ENCODE peak calls at places on chromosomes 13 and 19, in nine cellular contexts. One of them, this sample, is unnamed.

GRCh38 chr13:40665061-40665753 is 1.2 kb downstream of the FOXO1 start:
- DNase-seq in A549: peak
- DNase-seq in IMR-90: no peak
- DNase-seq in astrocyte: peak
- DNase-seq in cardiac fibroblast: peak
- DNase-seq in GM23338: peak
- DNase-seq in breast epithelium: no peak
- DNase-seq in fibroblast of villous mesenchyme: peak
- DNase-seq in BJ: no peak
- DNase-seq in this sample: no peak

GRCh38 chr13:32426191-32426980 is 1.5 kb downstream of the N4BP2L1 start:
- DNase-seq in A549: no peak
- DNase-seq in IMR-90: no peak
- DNase-seq in astrocyte: no peak
- DNase-seq in cardiac fibroblast: peak
- DNase-seq in GM23338: no peak
- DNase-seq in breast epithelium: no peak
- DNase-seq in fibroblast of villous mesenchyme: peak
- DNase-seq in BJ: no peak
- DNase-seq in this sample: no peak

GRCh38 chr19:48741222-48741999 is 1.0 kb upstream of the RASIP1 start:
- DNase-seq in A549: peak
- DNase-seq in IMR-90: no peak
- DNase-seq in astrocyte: no peak
- DNase-seq in cardiac fibroblast: no peak
- DNase-seq in GM23338: peak
- DNase-seq in breast epithelium: no peak
- DNase-seq in fibroblast of villous mesenchyme: no peak
- DNase-seq in BJ: no peak
- DNase-seq in this sample: no peak

GRCh38 chr13:46982856-46983582 is 86.2 kb upstream of the HTR2A start:
- DNase-seq in A549: no peak
- DNase-seq in IMR-90: no peak
- DNase-seq in astrocyte: no peak
- DNase-seq in cardiac fibroblast: no peak
- DNase-seq in GM23338: no peak
- DNase-seq in breast epithelium: no peak
- DNase-seq in fibroblast of villous mesenchyme: no peak
- DNase-seq in BJ: no peak
- DNase-seq in this sample: no peak

GRCh38 chr19:50658438-50659317 is 9.4 kb downstream of the C19orf81 start:
- DNase-seq in A549: peak
- DNase-seq in IMR-90: peak
- DNase-seq in astrocyte: no peak
- DNase-seq in cardiac fibroblast: peak
- DNase-seq in GM23338: peak
- DNase-seq in breast epithelium: no peak
- DNase-seq in fibroblast of villous mesenchyme: peak
- DNase-seq in BJ: no peak
- DNase-seq in this sample: no peak

GRCh38 chr13:97262058-97262457 is 39.9 kb downstream of the MBNL2 start:
- DNase-seq in A549: no peak
- DNase-seq in IMR-90: no peak
- DNase-seq in astrocyte: no peak
- DNase-seq in cardiac fibroblast: no peak
- DNase-seq in GM23338: no peak
- DNase-seq in breast epithelium: no peak
- DNase-seq in fibroblast of villous mesenchyme: no peak
- DNase-seq in BJ: no peak
- DNase-seq in this sample: no peak

GRCh38 chr19:3632098-3632497 is 5.5 kb upstream of the CACTIN start:
- DNase-seq in A549: no peak
- DNase-seq in IMR-90: no peak
- DNase-seq in astrocyte: no peak
- DNase-seq in cardiac fibroblast: no peak
- DNase-seq in GM23338: no peak
- DNase-seq in breast epithelium: no peak
- DNase-seq in fibroblast of villous mesenchyme: no peak
- DNase-seq in BJ: no peak
- DNase-seq in this sample: no peak

GRCh38 chr13:27496851-27497250 is 46.5 kb upstream of the MTIF3 start:
- DNase-seq in A549: no peak
- DNase-seq in IMR-90: no peak
- DNase-seq in astrocyte: no peak
- DNase-seq in cardiac fibroblast: no peak
- DNase-seq in GM23338: no peak
- DNase-seq in breast epithelium: no peak
- DNase-seq in fibroblast of villous mesenchyme: no peak
- DNase-seq in BJ: no peak
- DNase-seq in this sample: no peak

GRCh38 chr19:18002347-18002850 is 5.6 kb upstream of the ARRDC2 start:
- DNase-seq in A549: no peak
- DNase-seq in IMR-90: no peak
- DNase-seq in astrocyte: no peak
- DNase-seq in cardiac fibroblast: no peak
- DNase-seq in GM23338: no peak
- DNase-seq in breast epithelium: no peak
- DNase-seq in fibroblast of villous mesenchyme: no peak
- DNase-seq in BJ: no peak
- DNase-seq in this sample: no peak

GRCh38 chr19:15548648-15549047 is 40.3 kb downstream of the CYP4F22 start:
- DNase-seq in A549: no peak
- DNase-seq in IMR-90: no peak
- DNase-seq in astrocyte: no peak
- DNase-seq in cardiac fibroblast: no peak
- DNase-seq in GM23338: no peak
- DNase-seq in breast epithelium: no peak
- DNase-seq in fibroblast of villous mesenchyme: no peak
- DNase-seq in BJ: no peak
- DNase-seq in this sample: no peak

GRCh38 chr19:50198431-50199253 is 4.8 kb upstream of the MYH14 start:
- DNase-seq in A549: no peak
- DNase-seq in IMR-90: no peak
- DNase-seq in astrocyte: no peak
- DNase-seq in cardiac fibroblast: no peak
- DNase-seq in GM23338: no peak
- DNase-seq in breast epithelium: no peak
- DNase-seq in fibroblast of villous mesenchyme: no peak
- DNase-seq in BJ: no peak
- DNase-seq in this sample: no peak

GRCh38 chr19:14432817-14433453 is at the start of gene PKN1:
- DNase-seq in A549: peak
- DNase-seq in IMR-90: no peak
- DNase-seq in astrocyte: no peak
- DNase-seq in cardiac fibroblast: no peak
- DNase-seq in GM23338: peak
- DNase-seq in breast epithelium: no peak
- DNase-seq in fibroblast of villous mesenchyme: peak
- DNase-seq in BJ: no peak
- DNase-seq in this sample: no peak

GRCh38 chr19:14435320-14436050 is 2.4 kb downstream of the PKN1 start:
- DNase-seq in A549: no peak
- DNase-seq in IMR-90: no peak
- DNase-seq in astrocyte: no peak
- DNase-seq in cardiac fibroblast: no peak
- DNase-seq in GM23338: no peak
- DNase-seq in breast epithelium: no peak
- DNase-seq in fibroblast of villous mesenchyme: no peak
- DNase-seq in BJ: no peak
- DNase-seq in this sample: no peak

GRCh38 chr19:14433454-14434156 is 499 bp downstream of the PKN1 start:
- DNase-seq in A549: no peak
- DNase-seq in IMR-90: no peak
- DNase-seq in astrocyte: no peak
- DNase-seq in cardiac fibroblast: no peak
- DNase-seq in GM23338: peak
- DNase-seq in breast epithelium: no peak
- DNase-seq in fibroblast of villous mesenchyme: no peak
- DNase-seq in BJ: no peak
- DNase-seq in this sample: no peak

GRCh38 chr19:14434157-14434501 is 1.0 kb downstream of the PKN1 start:
- DNase-seq in A549: no peak
- DNase-seq in IMR-90: no peak
- DNase-seq in astrocyte: no peak
- DNase-seq in cardiac fibroblast: no peak
- DNase-seq in GM23338: no peak
- DNase-seq in breast epithelium: no peak
- DNase-seq in fibroblast of villous mesenchyme: no peak
- DNase-seq in BJ: no peak
- DNase-seq in this sample: no peak

DNA sequence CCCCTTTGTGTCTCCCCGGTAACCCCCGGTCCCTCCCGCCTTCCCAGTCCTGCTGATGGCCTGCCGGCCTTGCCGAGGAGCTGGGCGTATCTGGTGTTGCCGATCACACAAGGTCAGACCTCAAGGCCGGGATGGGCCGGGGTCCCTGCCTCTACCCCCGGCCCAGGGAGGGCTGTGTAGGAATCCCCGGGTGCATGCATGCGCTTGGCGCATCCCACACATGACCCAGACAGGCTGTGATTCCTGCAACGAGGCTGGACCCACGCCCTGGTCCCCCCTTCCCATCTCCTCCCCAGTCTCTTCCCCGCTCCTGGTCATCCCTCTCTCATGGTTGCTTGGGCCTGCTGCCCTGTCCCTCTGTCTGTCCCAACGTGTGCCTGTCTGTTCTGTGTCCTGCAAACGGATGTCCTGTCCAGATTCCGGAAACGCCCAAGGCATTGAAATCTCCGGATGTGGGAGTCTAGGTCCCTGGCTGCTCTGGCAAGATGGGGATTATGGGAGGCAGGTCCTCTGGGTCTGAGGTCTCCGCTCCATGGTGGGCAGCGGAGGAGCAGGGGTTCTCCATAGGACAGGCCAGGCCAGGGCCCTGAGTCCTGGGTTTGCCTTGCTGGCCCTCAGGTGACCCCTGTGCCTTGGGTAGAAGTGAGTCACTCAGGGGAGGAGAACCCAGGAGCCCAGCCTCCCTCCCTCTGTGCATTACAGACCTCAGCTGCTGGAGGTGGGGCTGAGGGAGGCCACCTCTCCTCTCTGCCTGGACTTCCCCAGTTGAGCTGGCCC is 1.6 kb downstream of the PKN1 start:
- DNase-seq in A549: no peak
- DNase-seq in IMR-90: peak
- DNase-seq in astrocyte: peak
- DNase-seq in cardiac fibroblast: peak
- DNase-seq in GM23338: no peak
- DNase-seq in breast epithelium: no peak
- DNase-seq in fibroblast of villous mesenchyme: peak
- DNase-seq in BJ: peak
- DNase-seq in this sample: peak
- H3K4me3 ChIP-seq in A549: peak
- H3K4me3 ChIP-seq in IMR-90: no peak
- H3K4me3 ChIP-seq in astrocyte: no peak
- H3K4me3 ChIP-seq in cardiac fibroblast: peak
- H3K4me3 ChIP-seq in GM23338: peak
- H3K4me3 ChIP-seq in breast epithelium: peak
- H3K4me3 ChIP-seq in fibroblast of villous mesenchyme: peak
- H3K4me3 ChIP-seq in BJ: peak
- H3K4me3 ChIP-seq in this sample: peak

DNA sequence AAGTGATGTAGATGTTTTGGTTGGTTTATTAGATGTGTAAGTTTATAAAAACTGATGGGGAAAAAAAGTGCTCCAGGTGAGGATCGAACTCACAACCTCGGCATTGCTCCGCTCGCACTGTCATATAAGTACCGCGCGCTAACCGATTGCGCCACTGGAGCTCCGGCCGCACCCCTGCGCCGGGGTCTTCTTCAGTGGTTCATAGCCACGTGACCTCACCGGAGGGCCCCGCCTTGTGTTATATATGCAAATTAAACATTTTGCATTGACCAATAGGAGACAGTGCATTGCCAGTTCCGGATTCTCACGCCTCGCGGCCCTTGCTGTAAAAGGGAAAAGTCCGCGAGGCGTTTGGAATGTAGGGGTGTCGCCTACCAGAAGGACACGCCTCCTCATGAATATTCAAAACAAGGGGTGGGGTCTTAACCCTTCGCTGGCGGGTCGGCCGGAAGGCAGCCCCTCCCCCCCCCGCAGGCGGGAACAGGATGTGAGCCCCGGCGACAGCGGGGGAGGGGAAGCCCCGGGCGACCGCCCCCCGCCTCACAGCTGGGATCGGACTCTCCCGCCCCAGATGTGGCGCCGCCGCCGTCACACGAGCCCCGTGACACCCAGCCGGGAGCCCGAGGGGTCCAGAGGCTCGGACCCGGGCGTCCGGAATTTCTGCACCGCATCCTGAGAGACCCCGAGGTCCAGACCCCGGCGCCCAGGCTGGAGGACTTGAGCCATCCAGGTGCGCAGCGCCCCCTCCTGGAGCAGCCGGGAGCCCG is at the start of gene PLEKHG2:
- DNase-seq in A549: peak
- DNase-seq in IMR-90: peak
- DNase-seq in astrocyte: peak
- DNase-seq in cardiac fibroblast: peak
- DNase-seq in GM23338: peak
- DNase-seq in breast epithelium: peak
- DNase-seq in fibroblast of villous mesenchyme: peak
- DNase-seq in BJ: peak
- DNase-seq in this sample: peak
- TF ChIP-seq CTCF in A549: peak
- TF ChIP-seq CTCF in IMR-90: peak
- TF ChIP-seq CTCF in astrocyte: peak
- TF ChIP-seq CTCF in cardiac fibroblast: peak
- TF ChIP-seq CTCF in GM23338: peak
- TF ChIP-seq CTCF in breast epithelium: peak
- TF ChIP-seq CTCF in fibroblast of villous mesenchyme: peak
- TF ChIP-seq CTCF in BJ: peak
- TF ChIP-seq CTCF in this sample: peak

DNA sequence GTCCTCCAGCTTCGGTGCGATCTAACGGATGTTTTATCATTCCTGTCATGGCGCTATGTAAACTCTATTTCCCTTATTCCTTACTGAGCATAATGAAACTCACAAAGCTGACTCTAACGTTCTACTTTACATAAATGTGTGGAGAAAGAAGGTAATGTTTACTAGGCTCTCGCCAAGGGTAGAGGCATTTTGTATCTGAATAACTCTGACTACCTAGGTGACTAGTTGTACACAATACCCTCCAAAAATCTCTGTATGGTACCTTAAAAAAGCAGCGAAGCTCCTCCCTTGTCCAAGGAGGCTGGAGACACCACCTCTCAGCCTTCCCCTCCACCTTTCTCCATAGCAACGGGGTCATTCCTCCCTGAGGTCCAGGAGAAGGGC is 316 bp upstream of the ZNF530 start:
- DNase-seq in A549: no peak
- DNase-seq in IMR-90: no peak
- DNase-seq in astrocyte: no peak
- DNase-seq in cardiac fibroblast: no peak
- DNase-seq in GM23338: no peak
- DNase-seq in breast epithelium: no peak
- DNase-seq in fibroblast of villous mesenchyme: no peak
- DNase-seq in BJ: no peak
- DNase-seq in this sample: no peak
- H3K4me3 ChIP-seq in A549: peak
- H3K4me3 ChIP-seq in IMR-90: peak
- H3K4me3 ChIP-seq in astrocyte: peak
- H3K4me3 ChIP-seq in cardiac fibroblast: peak
- H3K4me3 ChIP-seq in GM23338: peak
- H3K4me3 ChIP-seq in breast epithelium: peak
- H3K4me3 ChIP-seq in fibroblast of villous mesenchyme: peak
- H3K4me3 ChIP-seq in BJ: peak
- H3K4me3 ChIP-seq in this sample: peak

GRCh38 chr13:66689628-66690027 is 540.5 kb downstream of the PCDH9 start:
- DNase-seq in A549: no peak
- DNase-seq in IMR-90: peak
- DNase-seq in astrocyte: peak
- DNase-seq in cardiac fibroblast: peak
- DNase-seq in GM23338: peak
- DNase-seq in breast epithelium: no peak
- DNase-seq in fibroblast of villous mesenchyme: peak
- DNase-seq in BJ: no peak
- DNase-seq in this sample: no peak
- TF ChIP-seq CTCF in A549: peak
- TF ChIP-seq CTCF in IMR-90: peak
- TF ChIP-seq CTCF in astrocyte: no peak
- TF ChIP-seq CTCF in cardiac fibroblast: peak
- TF ChIP-seq CTCF in GM23338: peak
- TF ChIP-seq CTCF in breast epithelium: no peak
- TF ChIP-seq CTCF in fibroblast of villous mesenchyme: no peak
- TF ChIP-seq CTCF in BJ: peak
- TF ChIP-seq CTCF in this sample: no peak

This sample was measured in HFF-Myc.